ENCODE peak calls at places on chromosomes 2 and 18, in ten cellular contexts. K is T-helper 17 cell; E is Right ventricle myocardium superior; I is natural killer cell treated with Interleukin-12 subunit alpha and Interleukin-12 subunit beta and Interleukin-15 and Interleukin-18, amount 100 ng/mL, for 72 hours; B is upper lobe of left lung; M is activated CD4-positive, CD25-positive, alpha-beta regulatory T cell treated with anti-CD3 and anti-CD28 coated beads, Interleukin-2, amount 50 U/mL, for 24 hours; C is activated naive CD8-positive, alpha-beta T cell treated with anti-CD3 and anti-CD28 coated beads, Interleukin-2, amount 10 ng/mL, durations not matched to agents 7 days and 5 days; W is RWPE2; L is naive thymus-derived CD8-positive, alpha-beta T cell; Q is sciatic nerve. U is an unnamed sample.

GRCh38 chr2:193810533-193810932 is 1615.8 kb upstream of the TMEFF2 start:
- ATAC-seq in K (no peak), E (no peak), I (no peak), B (no peak), M (no peak), C (no peak), W (no peak), L (no peak), Q (no peak), U (peak; percentile 53)

GRCh38 chr18:34094148-34094547 is 130.6 kb downstream of the NOL4 start:
- ATAC-seq in K (no peak), E (no peak), I (no peak), B (no peak), M (no peak), C (no peak), W (no peak), L (no peak), Q (no peak), U (no peak)

GRCh38 chr2:27347641-27348040 is 8.9 kb downstream of the GTF3C2 start:
- ATAC-seq in K (no peak), E (no peak), I (no peak), B (no peak), M (no peak), C (no peak), W (no peak), L (no peak), Q (peak; percentile 62), U (no peak)

GRCh38 chr2:71926098-71926466 is 221.6 kb downstream of the CYP26B1 start:
- ATAC-seq in K (no peak), E (no peak), I (no peak), B (no peak), M (no peak), C (no peak), W (no peak), L (no peak), Q (no peak), U (no peak)

GRCh38 chr2:120262761-120263428 is 10.2 kb downstream of the RALB start:
- ATAC-seq in K (no peak), E (no peak), I (no peak), B (peak; percentile 52), M (no peak), C (no peak), W (peak; percentile 80), L (no peak), Q (no peak), U (no peak)

GRCh38 chr2:122028371-122029102 is 273.1 kb downstream of the TSN start:
- ATAC-seq in K (no peak), E (peak; percentile 27), I (no peak), B (no peak), M (no peak), C (no peak), W (peak; percentile 87), L (no peak), Q (no peak), U (no peak)

GRCh38 chr2:216829533-216829932 is 30.3 kb downstream of the TNP1 start:
- ATAC-seq in K (no peak), E (peak; percentile 96), I (no peak), B (no peak), M (no peak), C (no peak), W (no peak), L (no peak), Q (peak; percentile 82), U (peak; percentile 87)

GRCh38 chr2:85811173-85811849 is 57.5 kb downstream of the ATOH8 start:
- ATAC-seq in K (no peak), E (peak; percentile 22), I (no peak), B (no peak), M (no peak), C (no peak), W (no peak), L (no peak), Q (peak; percentile 33), U (no peak)

GRCh38 chr2:178280261-178280852 is 86.0 kb downstream of the OSBPL6 start:
- ATAC-seq in K (peak; percentile 70), E (peak; percentile 68), I (no peak), B (peak; percentile 82), M (no peak), C (peak; percentile 58), W (no peak), L (peak; percentile 56), Q (peak; percentile 57), U (peak; percentile 50)

GRCh38 chr2:25672500-25673169 is 742 bp downstream of the DTNB start:
- ATAC-seq in K (peak; percentile 86), E (peak; percentile 64), I (peak; percentile 73), B (peak; percentile 89), M (peak; percentile 76), C (peak; percentile 82), W (peak; percentile 76), L (peak; percentile 86), Q (peak; percentile 60), U (peak; percentile 83)

GRCh38 chr2:53127061-53127650 is 640.4 kb upstream of the CHAC2 start:
- ATAC-seq in K (no peak), E (no peak), I (no peak), B (no peak), M (no peak), C (no peak), W (no peak), L (no peak), Q (no peak), U (no peak)

GRCh38 chr2:43341959-43342757 is 115.8 kb upstream of the ZFP36L2 start:
- ATAC-seq in K (no peak), E (no peak), I (no peak), B (no peak), M (no peak), C (no peak), W (no peak), L (no peak), Q (no peak), U (no peak)

GRCh38 chr2:232516556-232516955 is 3.6 kb upstream of the PRSS56 start:
- ATAC-seq in K (no peak), E (no peak), I (no peak), B (no peak), M (no peak), C (no peak), W (no peak), L (no peak), Q (no peak), U (no peak)

GRCh38 chr2:88556026-88556425 is 71.2 kb downstream of the EIF2AK3 start:
- ATAC-seq in K (no peak), E (no peak), I (no peak), B (no peak), M (no peak), C (no peak), W (no peak), L (no peak), Q (no peak), U (no peak)

GRCh38 chr2:45190481-45190880 is 181.2 kb upstream of the SIX2 start:
- ATAC-seq in K (no peak), E (no peak), I (no peak), B (no peak), M (no peak), C (no peak), W (no peak), L (no peak), Q (no peak), U (peak; percentile 65)

GRCh38 chr2:36397040-36397616 is 41.5 kb downstream of the CRIM1 start:
- ATAC-seq in K (no peak), E (no peak), I (no peak), B (no peak), M (no peak), C (no peak), W (peak; percentile 15), L (no peak), Q (no peak), U (peak; percentile 2)

GRCh38 chr2:55019547-55020258 is 30.5 kb downstream of the RTN4 start:
- ATAC-seq in K (no peak), E (peak; percentile 50), I (no peak), B (no peak), M (no peak), C (no peak), W (no peak), L (no peak), Q (peak; percentile 47), U (no peak)

GRCh38 chr2:134410006-134410405 is 156.1 kb downstream of the MGAT5 start:
- ATAC-seq in K (peak; percentile 13), E (no peak), I (peak; percentile 59), B (no peak), M (no peak), C (no peak), W (no peak), L (no peak), Q (no peak), U (no peak)

GRCh38 chr2:65033178-65033577 is 23.0 kb upstream of the CEP68 start:
- ATAC-seq in K (no peak), E (no peak), I (no peak), B (no peak), M (no peak), C (no peak), W (no peak), L (no peak), Q (no peak), U (peak; percentile 38)

GRCh38 chr2:232809349-232810124 is 33.2 kb upstream of the KCNJ13 start:
- ATAC-seq in K (no peak), E (peak; percentile 87), I (no peak), B (no peak), M (no peak), C (no peak), W (no peak), L (no peak), Q (no peak), U (no peak)